ENCODE peak calls at places on chromosomes 6 and 20, in seven cellular contexts. B, R, I, S, N, E and G are unnamed samples.

GRCh38 chr20:57400262-57400701 is 9.1 kb downstream of the RBM38 start:
- DNase-seq in B (no peak), R (no peak), I (peak), S (no peak), N (no peak), E (no peak), G (no peak)

GRCh38 chr6:169249057-169249456 is 4.6 kb downstream of the THBS2 start:
- DNase-seq in B (no peak), R (no peak), I (peak), S (no peak), N (peak), E (no peak), G (no peak)

GRCh38 chr6:166786704-166787293 is 159.7 kb upstream of the RPS6KA2 start:
- DNase-seq in B (no peak), R (peak), I (no peak), S (peak), N (peak), E (peak), G (peak)

GRCh38 chr20:14986026-14986655 is 648.7 kb upstream of the FLRT3 start:
- DNase-seq in B (peak), R (no peak), I (peak), S (peak), N (peak), E (no peak), G (no peak)

GRCh38 chr6:25150031-25150430 is 129.1 kb upstream of the CARMIL1 start:
- DNase-seq in B (no peak), R (peak), I (no peak), S (no peak), N (no peak), E (no peak), G (no peak)

GRCh38 chr20:50913976-50914375 is 17.3 kb downstream of the ADNP start:
- DNase-seq in B (no peak), R (peak), I (no peak), S (no peak), N (no peak), E (peak), G (peak)

GRCh38 chr6:35406666-35407065 is 45.5 kb upstream of the FANCE start:
- DNase-seq in B (no peak), R (no peak), I (no peak), S (no peak), N (no peak), E (no peak), G (no peak)

GRCh38 chr6:21987501-21987957 is 309.3 kb downstream of the PRL start:
- DNase-seq in B (peak), R (peak), I (peak), S (peak), N (peak), E (peak), G (peak)

GRCh38 chr6:150134280-150134920 is 8.4 kb upstream of the PPP1R14C start:
- DNase-seq in B (peak), R (no peak), I (no peak), S (no peak), N (no peak), E (no peak), G (no peak)

GRCh38 chr6:31067881-31068737 is 44.3 kb downstream of the C6orf15 start:
- DNase-seq in B (no peak), R (no peak), I (no peak), S (no peak), N (no peak), E (no peak), G (no peak)

GRCh38 chr6:2877057-2877882 is 25.8 kb downstream of the SERPINB9 start:
- DNase-seq in B (no peak), R (peak), I (no peak), S (peak), N (no peak), E (no peak), G (no peak)

GRCh38 chr6:24126586-24127192 is 674 bp downstream of the NRSN1 start:
- DNase-seq in B (no peak), R (peak), I (no peak), S (peak), N (peak), E (no peak), G (peak)

GRCh38 chr6:9140861-9141534 is 705.7 kb upstream of the SLC35B3 start:
- DNase-seq in B (no peak), R (peak), I (no peak), S (no peak), N (peak), E (no peak), G (peak)

GRCh38 chr6:135159531-135159930 is 21.6 kb upstream of the MYB start:
- DNase-seq in B (no peak), R (no peak), I (no peak), S (no peak), N (no peak), E (no peak), G (peak)

GRCh38 chr20:49344975-49345374 is 67.1 kb upstream of the ZNFX1 start:
- DNase-seq in B (peak), R (peak), I (peak), S (peak), N (peak), E (peak), G (peak)

GRCh38 chr6:120786682-120787081 is 547.6 kb downstream of the TBC1D32 start:
- DNase-seq in B (no peak), R (no peak), I (no peak), S (no peak), N (no peak), E (no peak), G (no peak)

GRCh38 chr6:69848552-69848951 is 17.8 kb upstream of the COL19A1 start:
- DNase-seq in B (no peak), R (no peak), I (no peak), S (no peak), N (no peak), E (no peak), G (no peak)

GRCh38 chr20:37940161-37940560 is 37.2 kb downstream of the VSTM2L start:
- DNase-seq in B (no peak), R (no peak), I (no peak), S (no peak), N (no peak), E (no peak), G (no peak)

DNA sequence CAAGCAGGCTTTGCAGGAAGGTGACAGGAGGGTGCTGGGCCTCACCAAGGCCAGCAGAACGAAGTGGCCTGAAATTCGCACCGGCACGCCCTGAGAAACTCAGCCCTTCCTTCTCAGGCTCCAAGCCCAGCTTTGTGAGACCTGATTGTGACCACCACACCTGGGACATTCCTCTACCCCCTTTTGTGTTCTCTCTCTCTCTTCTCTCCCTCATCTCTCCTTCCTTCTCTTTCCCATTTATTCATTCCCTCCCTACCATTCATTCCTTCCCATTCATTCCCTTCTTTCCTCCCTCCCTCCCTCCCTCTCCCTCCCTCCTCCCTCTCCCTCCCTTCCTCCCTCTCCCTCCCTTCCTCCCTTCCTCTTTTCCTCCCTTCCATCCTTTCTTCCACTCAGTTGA is 8.8 kb downstream of the CD93 start:
- DNase-seq in B (no peak), R (no peak), I (no peak), S (no peak), N (no peak), E (no peak), G (no peak)
- H3K27ac ChIP-seq in B (no peak), R (no peak), I (no peak), S (no peak), N (no peak), E (no peak), G (no peak)

GRCh38 chr20:47099093-47099492 is 204.4 kb downstream of the EYA2 start:
- DNase-seq in B (no peak), R (no peak), I (no peak), S (no peak), N (no peak), E (no peak), G (no peak)

GRCh38 chr20:47093567-47093966 is 198.9 kb downstream of the EYA2 start:
- DNase-seq in B (no peak), R (no peak), I (no peak), S (no peak), N (no peak), E (no peak), G (no peak)

GRCh38 chr20:47099749-47100515 is 205.3 kb downstream of the EYA2 start:
- DNase-seq in B (no peak), R (peak), I (peak), S (no peak), N (no peak), E (no peak), G (peak)

GRCh38 chr20:47095690-47096089 is 201.0 kb downstream of the EYA2 start:
- DNase-seq in B (no peak), R (no peak), I (no peak), S (no peak), N (no peak), E (no peak), G (no peak)

DNA sequence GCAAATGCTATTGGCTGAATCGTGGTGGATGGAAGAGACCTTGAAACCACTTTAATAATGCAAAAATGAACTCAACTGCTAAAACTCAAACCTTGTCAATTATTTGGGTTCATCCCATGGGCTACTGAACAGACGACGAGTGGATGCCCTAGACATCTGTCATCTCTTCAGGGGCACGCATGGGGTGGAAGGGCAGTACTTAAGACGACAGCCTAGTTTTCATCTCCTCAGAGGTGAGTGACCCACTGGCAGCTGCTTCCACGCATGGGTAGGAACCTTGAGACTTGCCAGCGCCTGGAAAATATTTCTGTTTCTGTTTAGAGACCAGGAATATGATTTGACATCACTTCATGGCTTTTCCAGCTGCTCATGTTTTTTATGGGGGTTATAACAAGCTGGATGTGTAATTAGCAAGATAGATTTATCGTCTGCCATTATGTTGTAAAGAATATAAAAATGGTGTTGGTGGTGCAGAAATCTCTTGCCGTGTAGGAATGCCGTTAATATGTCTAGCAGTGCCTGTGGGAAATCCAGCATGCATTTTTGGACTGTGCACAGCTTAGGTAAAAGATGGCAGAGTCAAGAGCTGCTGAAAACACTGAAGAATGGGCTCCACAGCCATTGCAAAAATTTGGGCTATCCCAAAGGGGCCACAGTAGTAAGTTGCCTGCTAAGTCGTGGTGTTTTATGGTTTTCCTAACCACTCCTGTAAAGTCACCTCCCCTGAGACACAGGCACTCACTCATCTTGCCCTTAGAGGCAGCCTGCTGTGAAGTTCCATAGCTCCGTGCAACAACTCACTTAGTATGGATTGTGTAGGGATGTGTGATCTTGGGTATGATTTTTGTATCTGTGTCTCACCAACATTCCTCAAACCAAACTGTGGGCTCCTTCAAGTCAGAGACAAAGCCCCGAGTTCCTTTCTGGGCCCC is 203.3 kb downstream of the EYA2 start:
- DNase-seq in B (no peak), R (no peak), I (no peak), S (no peak), N (no peak), E (no peak), G (no peak)
- H3K27ac ChIP-seq in B (no peak), R (no peak), I (no peak), S (no peak), N (no peak), E (no peak), G (no peak)

DNA sequence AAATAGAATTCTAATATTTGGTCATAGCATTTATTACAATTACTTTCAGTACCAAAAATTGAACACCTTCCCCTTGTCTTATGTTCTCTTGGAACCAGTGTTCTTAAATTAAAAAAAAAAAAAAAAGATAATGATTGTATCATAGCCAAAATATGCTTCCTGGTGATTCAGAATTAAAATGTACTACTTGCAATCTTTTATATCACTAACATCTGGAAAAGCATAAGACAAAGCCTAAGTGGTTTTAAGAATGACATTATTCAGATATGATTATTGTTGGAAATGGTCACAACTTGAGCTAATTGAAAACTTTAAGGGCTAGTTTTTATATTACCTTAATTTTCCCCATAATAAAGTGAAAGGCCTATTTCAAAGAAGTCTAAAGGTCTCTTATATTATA is 493.3 kb upstream of the MARCKS start:
- DNase-seq in B (no peak), R (no peak), I (no peak), S (no peak), N (no peak), E (no peak), G (peak)
- H3K27ac ChIP-seq in B (no peak), R (no peak), I (no peak), S (no peak), N (no peak), E (no peak), G (peak)

DNA sequence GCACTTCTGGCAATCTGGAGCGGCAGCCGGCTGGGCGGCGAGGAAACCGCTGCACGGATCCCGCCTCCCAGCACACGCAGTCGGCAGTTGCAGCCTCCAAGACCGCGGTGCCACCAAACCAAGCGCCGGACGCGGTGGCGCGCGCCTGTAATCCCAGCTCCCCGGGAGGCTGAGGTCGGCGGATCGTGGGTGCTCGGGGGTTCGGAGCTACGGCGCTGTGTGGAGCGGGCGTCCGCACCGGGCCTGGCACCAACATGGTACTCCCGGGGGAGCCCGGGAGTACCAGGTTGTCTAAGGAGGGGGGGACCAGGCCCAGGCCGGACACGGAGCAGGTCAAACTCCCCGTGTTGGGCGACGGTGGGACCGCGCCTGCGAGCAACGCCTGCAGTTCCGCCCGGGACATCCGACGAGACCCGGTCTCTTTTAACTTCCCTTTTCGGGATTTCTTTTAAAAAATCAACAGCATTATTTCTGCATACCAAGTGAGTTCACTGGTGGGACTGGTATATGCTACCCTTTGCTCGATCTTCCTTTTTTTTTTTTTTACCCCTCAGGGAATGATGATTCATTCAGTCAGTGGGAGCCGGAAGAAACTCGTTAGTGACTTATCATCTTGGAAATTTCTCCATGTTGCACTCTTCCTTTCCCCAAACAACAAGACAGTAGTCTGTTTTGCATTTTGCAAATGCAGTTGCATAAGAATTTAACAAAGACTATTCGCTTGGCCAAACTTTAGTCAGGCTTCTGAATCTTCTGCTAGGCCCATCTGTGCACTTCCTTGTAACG is 27.6 kb downstream of the ZNF311 start:
- DNase-seq in B (peak), R (peak), I (no peak), S (no peak), N (no peak), E (no peak), G (peak)
- H3K27ac ChIP-seq in B (no peak), R (no peak), I (no peak), S (no peak), N (no peak), E (no peak), G (peak)

DNA sequence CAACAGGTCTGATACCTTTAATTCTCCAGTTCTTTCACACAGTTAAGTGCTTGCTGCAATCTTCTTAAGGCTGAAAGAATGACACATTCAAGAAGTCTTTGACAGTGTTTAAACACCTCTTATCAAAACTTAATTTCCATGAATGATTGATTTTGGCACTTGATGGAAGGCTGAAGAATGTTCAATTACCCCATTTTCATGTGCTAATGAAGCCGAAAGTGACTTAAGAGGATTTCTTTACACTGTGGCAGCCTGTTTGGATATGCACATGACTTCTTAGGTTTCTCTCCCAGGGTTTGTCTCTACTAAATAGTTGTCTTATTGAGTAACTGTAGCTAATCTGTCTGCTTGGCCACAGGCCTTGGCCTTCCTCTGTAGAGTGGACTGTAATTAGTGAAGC is 81.1 kb upstream of the PRDM1 start:
- DNase-seq in B (no peak), R (peak), I (no peak), S (no peak), N (no peak), E (no peak), G (peak)
- H3K27ac ChIP-seq in B (no peak), R (no peak), I (no peak), S (no peak), N (no peak), E (no peak), G (no peak)

GRCh38 chr6:11900662-11901598 is 111.2 kb upstream of the HIVEP1 start:
- DNase-seq in B (no peak), R (no peak), I (no peak), S (no peak), N (no peak), E (no peak), G (no peak)
- H3K27ac ChIP-seq in B (no peak), R (no peak), I (no peak), S (no peak), N (no peak), E (no peak), G (no peak)

DNA sequence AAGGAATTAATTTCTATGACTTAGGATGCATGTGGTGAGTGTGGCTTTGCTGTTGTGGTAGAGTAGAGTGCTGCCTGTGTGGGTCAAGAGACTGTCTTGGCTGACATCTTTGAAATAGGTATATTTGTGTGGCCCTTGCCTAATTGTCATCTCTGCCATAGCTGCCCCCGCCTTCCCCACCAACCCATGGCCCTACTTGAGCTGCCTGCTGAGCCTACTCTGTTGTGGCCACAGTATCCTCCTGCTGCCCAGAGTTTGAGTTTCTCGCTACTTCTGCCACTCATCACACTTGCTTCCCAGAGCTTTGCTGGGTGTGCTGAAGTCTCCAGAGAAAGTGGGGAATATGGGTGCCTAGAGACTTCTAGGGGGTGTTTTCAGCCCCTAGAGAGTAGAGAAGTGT is 8.0 kb downstream of the PLCG1 start:
- DNase-seq in B (no peak), R (no peak), I (no peak), S (no peak), N (no peak), E (no peak), G (no peak)
- H3K27ac ChIP-seq in B (peak), R (no peak), I (peak), S (no peak), N (no peak), E (no peak), G (no peak)

DNA sequence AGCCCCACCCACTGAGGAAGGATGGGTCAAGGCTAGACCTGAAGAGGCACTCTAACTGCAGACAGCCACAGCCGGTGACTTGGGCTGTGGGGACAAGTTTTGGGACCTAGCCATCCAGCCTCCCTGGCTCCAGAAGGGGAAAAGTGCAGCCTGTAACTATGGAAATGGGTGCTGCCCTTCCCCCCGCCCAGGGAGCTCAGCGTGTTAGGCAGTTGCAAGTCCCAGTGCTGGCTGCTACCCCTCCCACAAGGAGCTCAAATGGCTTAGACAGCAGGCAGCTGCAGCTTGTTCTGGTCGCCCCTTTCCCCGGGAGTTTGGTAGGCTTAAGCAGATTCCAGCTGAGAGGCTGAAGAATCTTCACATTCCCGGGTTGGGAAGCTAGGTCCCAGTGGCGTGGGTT is 162.5 kb downstream of the FAM83B start:
- DNase-seq in B (no peak), R (no peak), I (no peak), S (no peak), N (no peak), E (no peak), G (no peak)
- H3K27ac ChIP-seq in B (no peak), R (no peak), I (no peak), S (no peak), N (no peak), E (no peak), G (no peak)